ENCODE peak calls at places on chromosome 11, in six cellular contexts. B is Right ventricle myocardium superior; A is omental fat pad; Z is left ventricle myocardium superior; V is activated CD8-positive, alpha-beta T cell treated with anti-CD3 and anti-CD28 coated beads for 36 hours; L is heart left ventricle. I is an unnamed sample.

GRCh38 chr11:12240669-12241068 is 130.3 kb downstream of the MICAL2 start:
- ATAC-seq in B (no peak), A (no peak), Z (no peak), V (no peak), L (no peak), I (no peak)

GRCh38 chr11:71437879-71438278 is 10.3 kb downstream of the DHCR7 start:
- ATAC-seq in B (no peak), A (no peak), Z (no peak), V (no peak), L (no peak), I (no peak)

GRCh38 chr11:103662880-103663279 is 373.6 kb upstream of the DDI1 start:
- ATAC-seq in B (no peak), A (no peak), Z (no peak), V (no peak), L (no peak), I (peak)

GRCh38 chr11:15150507-15150906 is 35.8 kb downstream of the INSC start:
- ATAC-seq in B (no peak), A (no peak), Z (no peak), V (no peak), L (no peak), I (no peak)

GRCh38 chr11:35012467-35013191 is 96.2 kb downstream of the PDHX start:
- ATAC-seq in B (no peak), A (no peak), Z (no peak), V (peak), L (no peak), I (peak)

GRCh38 chr11:36817336-36817965 is 219.4 kb upstream of the RAG2 start:
- ATAC-seq in B (no peak), A (no peak), Z (no peak), V (peak), L (no peak), I (no peak)

GRCh38 chr11:43818220-43818619 is 62.4 kb upstream of the ALKBH3 start:
- ATAC-seq in B (no peak), A (no peak), Z (no peak), V (no peak), L (no peak), I (no peak)

GRCh38 chr11:95727630-95728029 is 62.0 kb downstream of the FAM76B start:
- ATAC-seq in B (no peak), A (no peak), Z (no peak), V (no peak), L (no peak), I (no peak)